ENCODE peak calls at places on chromosomes 11 and 22, in nine cellular contexts. One of them, this sample, is unnamed.

GRCh38 chr11:28835790-28836189 is 727.6 kb downstream of the METTL15 start:
- DNase-seq in midbrain: no peak
- DNase-seq in effector CD8-positive, alpha-beta T cell: no peak
- DNase-seq in dorsolateral prefrontal cortex: no peak
- DNase-seq in activated CD8-positive, alpha-beta T cell treated with anti-CD3 and anti-CD28 coated beads, Interleukin-2, amount 10 ng/mL, durations not matched to agents 7 days and 5 days: no peak
- DNase-seq in HCEC 1CT: peak
- DNase-seq in Daoy: peak
- DNase-seq in GM19239: no peak
- DNase-seq in Caki2: peak
- DNase-seq in this sample: no peak

GRCh38 chr11:112693781-112694180 is 267.4 kb upstream of the NCAM1 start:
- DNase-seq in midbrain: no peak
- DNase-seq in effector CD8-positive, alpha-beta T cell: no peak
- DNase-seq in dorsolateral prefrontal cortex: no peak
- DNase-seq in activated CD8-positive, alpha-beta T cell treated with anti-CD3 and anti-CD28 coated beads, Interleukin-2, amount 10 ng/mL, durations not matched to agents 7 days and 5 days: no peak
- DNase-seq in HCEC 1CT: no peak
- DNase-seq in Daoy: no peak
- DNase-seq in GM19239: no peak
- DNase-seq in Caki2: no peak
- DNase-seq in this sample: no peak

GRCh38 chr22:46649176-46650077 is 29.2 kb downstream of the GRAMD4 start:
- DNase-seq in midbrain: no peak
- DNase-seq in effector CD8-positive, alpha-beta T cell: no peak
- DNase-seq in dorsolateral prefrontal cortex: no peak
- DNase-seq in activated CD8-positive, alpha-beta T cell treated with anti-CD3 and anti-CD28 coated beads, Interleukin-2, amount 10 ng/mL, durations not matched to agents 7 days and 5 days: no peak
- DNase-seq in HCEC 1CT: no peak
- DNase-seq in Daoy: no peak
- DNase-seq in GM19239: no peak
- DNase-seq in Caki2: no peak
- DNase-seq in this sample: peak

GRCh38 chr11:58433638-58434203 is 5.8 kb upstream of the OR5B2 start:
- DNase-seq in midbrain: no peak
- DNase-seq in effector CD8-positive, alpha-beta T cell: no peak
- DNase-seq in dorsolateral prefrontal cortex: no peak
- DNase-seq in activated CD8-positive, alpha-beta T cell treated with anti-CD3 and anti-CD28 coated beads, Interleukin-2, amount 10 ng/mL, durations not matched to agents 7 days and 5 days: no peak
- DNase-seq in HCEC 1CT: no peak
- DNase-seq in Daoy: no peak
- DNase-seq in GM19239: no peak
- DNase-seq in Caki2: no peak
- DNase-seq in this sample: no peak

GRCh38 chr11:84407091-84407490 is 1120.9 kb upstream of the CCDC90B start:
- DNase-seq in midbrain: no peak
- DNase-seq in effector CD8-positive, alpha-beta T cell: no peak
- DNase-seq in dorsolateral prefrontal cortex: peak
- DNase-seq in activated CD8-positive, alpha-beta T cell treated with anti-CD3 and anti-CD28 coated beads, Interleukin-2, amount 10 ng/mL, durations not matched to agents 7 days and 5 days: no peak
- DNase-seq in HCEC 1CT: no peak
- DNase-seq in Daoy: no peak
- DNase-seq in GM19239: no peak
- DNase-seq in Caki2: no peak
- DNase-seq in this sample: no peak

GRCh38 chr22:30294066-30294465 is 4.8 kb upstream of the CASTOR1 start:
- DNase-seq in midbrain: no peak
- DNase-seq in effector CD8-positive, alpha-beta T cell: no peak
- DNase-seq in dorsolateral prefrontal cortex: no peak
- DNase-seq in activated CD8-positive, alpha-beta T cell treated with anti-CD3 and anti-CD28 coated beads, Interleukin-2, amount 10 ng/mL, durations not matched to agents 7 days and 5 days: no peak
- DNase-seq in HCEC 1CT: no peak
- DNase-seq in Daoy: no peak
- DNase-seq in GM19239: no peak
- DNase-seq in Caki2: no peak
- DNase-seq in this sample: no peak

GRCh38 chr22:47201186-47201995 is 438.9 kb downstream of the TBC1D22A start:
- DNase-seq in midbrain: no peak
- DNase-seq in effector CD8-positive, alpha-beta T cell: no peak
- DNase-seq in dorsolateral prefrontal cortex: no peak
- DNase-seq in activated CD8-positive, alpha-beta T cell treated with anti-CD3 and anti-CD28 coated beads, Interleukin-2, amount 10 ng/mL, durations not matched to agents 7 days and 5 days: no peak
- DNase-seq in HCEC 1CT: no peak
- DNase-seq in Daoy: no peak
- DNase-seq in GM19239: no peak
- DNase-seq in Caki2: no peak
- DNase-seq in this sample: no peak

GRCh38 chr11:100630898-100631297 is 56.2 kb upstream of the ARHGAP42 start:
- DNase-seq in midbrain: no peak
- DNase-seq in effector CD8-positive, alpha-beta T cell: no peak
- DNase-seq in dorsolateral prefrontal cortex: no peak
- DNase-seq in activated CD8-positive, alpha-beta T cell treated with anti-CD3 and anti-CD28 coated beads, Interleukin-2, amount 10 ng/mL, durations not matched to agents 7 days and 5 days: no peak
- DNase-seq in HCEC 1CT: no peak
- DNase-seq in Daoy: peak
- DNase-seq in GM19239: no peak
- DNase-seq in Caki2: no peak
- DNase-seq in this sample: no peak

GRCh38 chr11:78784321-78785061 is 209.8 kb upstream of the NARS2 start:
- DNase-seq in midbrain: no peak
- DNase-seq in effector CD8-positive, alpha-beta T cell: no peak
- DNase-seq in dorsolateral prefrontal cortex: no peak
- DNase-seq in activated CD8-positive, alpha-beta T cell treated with anti-CD3 and anti-CD28 coated beads, Interleukin-2, amount 10 ng/mL, durations not matched to agents 7 days and 5 days: no peak
- DNase-seq in HCEC 1CT: peak
- DNase-seq in Daoy: peak
- DNase-seq in GM19239: no peak
- DNase-seq in Caki2: no peak
- DNase-seq in this sample: no peak

GRCh38 chr22:22093743-22094142 is 111.2 kb upstream of the TOP3B start:
- DNase-seq in midbrain: no peak
- DNase-seq in effector CD8-positive, alpha-beta T cell: no peak
- DNase-seq in dorsolateral prefrontal cortex: no peak
- DNase-seq in activated CD8-positive, alpha-beta T cell treated with anti-CD3 and anti-CD28 coated beads, Interleukin-2, amount 10 ng/mL, durations not matched to agents 7 days and 5 days: no peak
- DNase-seq in HCEC 1CT: no peak
- DNase-seq in Daoy: no peak
- DNase-seq in GM19239: no peak
- DNase-seq in Caki2: no peak
- DNase-seq in this sample: no peak

GRCh38 chr11:73296501-73297230 is 11.4 kb upstream of the ARHGEF17 start:
- DNase-seq in midbrain: no peak
- DNase-seq in effector CD8-positive, alpha-beta T cell: no peak
- DNase-seq in dorsolateral prefrontal cortex: no peak
- DNase-seq in activated CD8-positive, alpha-beta T cell treated with anti-CD3 and anti-CD28 coated beads, Interleukin-2, amount 10 ng/mL, durations not matched to agents 7 days and 5 days: no peak
- DNase-seq in HCEC 1CT: no peak
- DNase-seq in Daoy: no peak
- DNase-seq in GM19239: no peak
- DNase-seq in Caki2: no peak
- DNase-seq in this sample: no peak

GRCh38 chr11:125489166-125489565 is 6.9 kb downstream of the FEZ1 start:
- DNase-seq in midbrain: no peak
- DNase-seq in effector CD8-positive, alpha-beta T cell: no peak
- DNase-seq in dorsolateral prefrontal cortex: no peak
- DNase-seq in activated CD8-positive, alpha-beta T cell treated with anti-CD3 and anti-CD28 coated beads, Interleukin-2, amount 10 ng/mL, durations not matched to agents 7 days and 5 days: no peak
- DNase-seq in HCEC 1CT: no peak
- DNase-seq in Daoy: no peak
- DNase-seq in GM19239: no peak
- DNase-seq in Caki2: no peak
- DNase-seq in this sample: no peak

GRCh38 chr11:129148487-129148886 is 43.6 kb downstream of the ARHGAP32 start:
- DNase-seq in midbrain: no peak
- DNase-seq in effector CD8-positive, alpha-beta T cell: no peak
- DNase-seq in dorsolateral prefrontal cortex: no peak
- DNase-seq in activated CD8-positive, alpha-beta T cell treated with anti-CD3 and anti-CD28 coated beads, Interleukin-2, amount 10 ng/mL, durations not matched to agents 7 days and 5 days: no peak
- DNase-seq in HCEC 1CT: no peak
- DNase-seq in Daoy: no peak
- DNase-seq in GM19239: no peak
- DNase-seq in Caki2: no peak
- DNase-seq in this sample: no peak

GRCh38 chr11:61065955-61066638 is 36.2 kb upstream of the CD5 start:
- DNase-seq in midbrain: no peak
- DNase-seq in effector CD8-positive, alpha-beta T cell: no peak
- DNase-seq in dorsolateral prefrontal cortex: no peak
- DNase-seq in activated CD8-positive, alpha-beta T cell treated with anti-CD3 and anti-CD28 coated beads, Interleukin-2, amount 10 ng/mL, durations not matched to agents 7 days and 5 days: peak
- DNase-seq in HCEC 1CT: no peak
- DNase-seq in Daoy: no peak
- DNase-seq in GM19239: no peak
- DNase-seq in Caki2: no peak
- DNase-seq in this sample: no peak

GRCh38 chr11:13983081-13983751 is 20.7 kb downstream of the SPON1 start:
- DNase-seq in midbrain: no peak
- DNase-seq in effector CD8-positive, alpha-beta T cell: no peak
- DNase-seq in dorsolateral prefrontal cortex: no peak
- DNase-seq in activated CD8-positive, alpha-beta T cell treated with anti-CD3 and anti-CD28 coated beads, Interleukin-2, amount 10 ng/mL, durations not matched to agents 7 days and 5 days: no peak
- DNase-seq in HCEC 1CT: peak
- DNase-seq in Daoy: no peak
- DNase-seq in GM19239: no peak
- DNase-seq in Caki2: no peak
- DNase-seq in this sample: no peak

GRCh38 chr11:126104420-126104819 is 41.8 kb upstream of the CDON start:
- DNase-seq in midbrain: no peak
- DNase-seq in effector CD8-positive, alpha-beta T cell: no peak
- DNase-seq in dorsolateral prefrontal cortex: no peak
- DNase-seq in activated CD8-positive, alpha-beta T cell treated with anti-CD3 and anti-CD28 coated beads, Interleukin-2, amount 10 ng/mL, durations not matched to agents 7 days and 5 days: no peak
- DNase-seq in HCEC 1CT: no peak
- DNase-seq in Daoy: no peak
- DNase-seq in GM19239: no peak
- DNase-seq in Caki2: no peak
- DNase-seq in this sample: no peak

GRCh38 chr22:30922151-30922611 is 46.4 kb downstream of the MORC2 start:
- DNase-seq in midbrain: peak
- DNase-seq in effector CD8-positive, alpha-beta T cell: peak
- DNase-seq in dorsolateral prefrontal cortex: peak
- DNase-seq in activated CD8-positive, alpha-beta T cell treated with anti-CD3 and anti-CD28 coated beads, Interleukin-2, amount 10 ng/mL, durations not matched to agents 7 days and 5 days: peak
- DNase-seq in HCEC 1CT: no peak
- DNase-seq in Daoy: peak
- DNase-seq in GM19239: peak
- DNase-seq in Caki2: peak
- DNase-seq in this sample: no peak

GRCh38 chr11:32333335-32333991 is 101.9 kb downstream of the WT1 start:
- DNase-seq in midbrain: peak
- DNase-seq in effector CD8-positive, alpha-beta T cell: no peak
- DNase-seq in dorsolateral prefrontal cortex: peak
- DNase-seq in activated CD8-positive, alpha-beta T cell treated with anti-CD3 and anti-CD28 coated beads, Interleukin-2, amount 10 ng/mL, durations not matched to agents 7 days and 5 days: peak
- DNase-seq in HCEC 1CT: no peak
- DNase-seq in Daoy: peak
- DNase-seq in GM19239: peak
- DNase-seq in Caki2: no peak
- DNase-seq in this sample: no peak

GRCh38 chr11:111691176-111691575 is 75.0 kb downstream of the PPP2R1B start:
- DNase-seq in midbrain: no peak
- DNase-seq in effector CD8-positive, alpha-beta T cell: no peak
- DNase-seq in dorsolateral prefrontal cortex: no peak
- DNase-seq in activated CD8-positive, alpha-beta T cell treated with anti-CD3 and anti-CD28 coated beads, Interleukin-2, amount 10 ng/mL, durations not matched to agents 7 days and 5 days: no peak
- DNase-seq in HCEC 1CT: no peak
- DNase-seq in Daoy: no peak
- DNase-seq in GM19239: no peak
- DNase-seq in Caki2: no peak
- DNase-seq in this sample: no peak

GRCh38 chr11:117385906-117386305 is 58.3 kb downstream of the CEP164 start:
- DNase-seq in midbrain: no peak
- DNase-seq in effector CD8-positive, alpha-beta T cell: no peak
- DNase-seq in dorsolateral prefrontal cortex: peak
- DNase-seq in activated CD8-positive, alpha-beta T cell treated with anti-CD3 and anti-CD28 coated beads, Interleukin-2, amount 10 ng/mL, durations not matched to agents 7 days and 5 days: no peak
- DNase-seq in HCEC 1CT: no peak
- DNase-seq in Daoy: no peak
- DNase-seq in GM19239: no peak
- DNase-seq in Caki2: no peak
- DNase-seq in this sample: no peak

GRCh38 chr22:22375586-22376351 is 131.2 kb downstream of the VPREB1 start:
- DNase-seq in midbrain: no peak
- DNase-seq in effector CD8-positive, alpha-beta T cell: no peak
- DNase-seq in dorsolateral prefrontal cortex: no peak
- DNase-seq in activated CD8-positive, alpha-beta T cell treated with anti-CD3 and anti-CD28 coated beads, Interleukin-2, amount 10 ng/mL, durations not matched to agents 7 days and 5 days: no peak
- DNase-seq in HCEC 1CT: no peak
- DNase-seq in Daoy: no peak
- DNase-seq in GM19239: no peak
- DNase-seq in Caki2: no peak
- DNase-seq in this sample: no peak

GRCh38 chr11:1100417-1101245 is 26.0 kb downstream of the MUC2 start:
- DNase-seq in midbrain: no peak
- DNase-seq in effector CD8-positive, alpha-beta T cell: no peak
- DNase-seq in dorsolateral prefrontal cortex: no peak
- DNase-seq in activated CD8-positive, alpha-beta T cell treated with anti-CD3 and anti-CD28 coated beads, Interleukin-2, amount 10 ng/mL, durations not matched to agents 7 days and 5 days: no peak
- DNase-seq in HCEC 1CT: no peak
- DNase-seq in Daoy: no peak
- DNase-seq in GM19239: no peak
- DNase-seq in Caki2: no peak
- DNase-seq in this sample: no peak

GRCh38 chr22:45201678-45202332 is 38.1 kb downstream of the NUP50 start:
- DNase-seq in midbrain: no peak
- DNase-seq in effector CD8-positive, alpha-beta T cell: no peak
- DNase-seq in dorsolateral prefrontal cortex: no peak
- DNase-seq in activated CD8-positive, alpha-beta T cell treated with anti-CD3 and anti-CD28 coated beads, Interleukin-2, amount 10 ng/mL, durations not matched to agents 7 days and 5 days: no peak
- DNase-seq in HCEC 1CT: peak
- DNase-seq in Daoy: peak
- DNase-seq in GM19239: no peak
- DNase-seq in Caki2: peak
- DNase-seq in this sample: no peak

GRCh38 chr11:28110108-28110838 is 2.1 kb downstream of the METTL15 start:
- DNase-seq in midbrain: peak
- DNase-seq in effector CD8-positive, alpha-beta T cell: peak
- DNase-seq in dorsolateral prefrontal cortex: peak
- DNase-seq in activated CD8-positive, alpha-beta T cell treated with anti-CD3 and anti-CD28 coated beads, Interleukin-2, amount 10 ng/mL, durations not matched to agents 7 days and 5 days: peak
- DNase-seq in HCEC 1CT: peak
- DNase-seq in Daoy: peak
- DNase-seq in GM19239: peak
- DNase-seq in Caki2: peak
- DNase-seq in this sample: peak

GRCh38 chr11:18987454-18988231 is 48.4 kb upstream of the MRGPRX1 start:
- DNase-seq in midbrain: no peak
- DNase-seq in effector CD8-positive, alpha-beta T cell: no peak
- DNase-seq in dorsolateral prefrontal cortex: no peak
- DNase-seq in activated CD8-positive, alpha-beta T cell treated with anti-CD3 and anti-CD28 coated beads, Interleukin-2, amount 10 ng/mL, durations not matched to agents 7 days and 5 days: no peak
- DNase-seq in HCEC 1CT: peak
- DNase-seq in Daoy: peak
- DNase-seq in GM19239: no peak
- DNase-seq in Caki2: peak
- DNase-seq in this sample: no peak

GRCh38 chr22:42288791-42289190 is 18.3 kb upstream of the TCF20 start:
- DNase-seq in midbrain: no peak
- DNase-seq in effector CD8-positive, alpha-beta T cell: no peak
- DNase-seq in dorsolateral prefrontal cortex: no peak
- DNase-seq in activated CD8-positive, alpha-beta T cell treated with anti-CD3 and anti-CD28 coated beads, Interleukin-2, amount 10 ng/mL, durations not matched to agents 7 days and 5 days: no peak
- DNase-seq in HCEC 1CT: no peak
- DNase-seq in Daoy: no peak
- DNase-seq in GM19239: no peak
- DNase-seq in Caki2: no peak
- DNase-seq in this sample: no peak

GRCh38 chr11:57515332-57516060 is at the start of gene SLC43A1:
- DNase-seq in midbrain: no peak
- DNase-seq in effector CD8-positive, alpha-beta T cell: peak
- DNase-seq in dorsolateral prefrontal cortex: no peak
- DNase-seq in activated CD8-positive, alpha-beta T cell treated with anti-CD3 and anti-CD28 coated beads, Interleukin-2, amount 10 ng/mL, durations not matched to agents 7 days and 5 days: peak
- DNase-seq in HCEC 1CT: peak
- DNase-seq in Daoy: peak
- DNase-seq in GM19239: peak
- DNase-seq in Caki2: peak
- DNase-seq in this sample: no peak

GRCh38 chr11:126328444-126328843 is 24.6 kb downstream of the DCPS start:
- DNase-seq in midbrain: no peak
- DNase-seq in effector CD8-positive, alpha-beta T cell: no peak
- DNase-seq in dorsolateral prefrontal cortex: no peak
- DNase-seq in activated CD8-positive, alpha-beta T cell treated with anti-CD3 and anti-CD28 coated beads, Interleukin-2, amount 10 ng/mL, durations not matched to agents 7 days and 5 days: no peak
- DNase-seq in HCEC 1CT: no peak
- DNase-seq in Daoy: no peak
- DNase-seq in GM19239: no peak
- DNase-seq in Caki2: no peak
- DNase-seq in this sample: no peak

GRCh38 chr11:66360406-66361073 is 11.0 kb downstream of the SLC29A2 start:
- DNase-seq in midbrain: no peak
- DNase-seq in effector CD8-positive, alpha-beta T cell: no peak
- DNase-seq in dorsolateral prefrontal cortex: no peak
- DNase-seq in activated CD8-positive, alpha-beta T cell treated with anti-CD3 and anti-CD28 coated beads, Interleukin-2, amount 10 ng/mL, durations not matched to agents 7 days and 5 days: no peak
- DNase-seq in HCEC 1CT: no peak
- DNase-seq in Daoy: no peak
- DNase-seq in GM19239: no peak
- DNase-seq in Caki2: no peak
- DNase-seq in this sample: no peak

GRCh38 chr11:68524213-68524612 is 63.7 kb downstream of the PPP6R3 start:
- DNase-seq in midbrain: no peak
- DNase-seq in effector CD8-positive, alpha-beta T cell: no peak
- DNase-seq in dorsolateral prefrontal cortex: no peak
- DNase-seq in activated CD8-positive, alpha-beta T cell treated with anti-CD3 and anti-CD28 coated beads, Interleukin-2, amount 10 ng/mL, durations not matched to agents 7 days and 5 days: no peak
- DNase-seq in HCEC 1CT: no peak
- DNase-seq in Daoy: peak
- DNase-seq in GM19239: no peak
- DNase-seq in Caki2: no peak
- DNase-seq in this sample: no peak

GRCh38 chr22:49785841-49786451 is 41.7 kb downstream of the BRD1 start:
- DNase-seq in midbrain: no peak
- DNase-seq in effector CD8-positive, alpha-beta T cell: no peak
- DNase-seq in dorsolateral prefrontal cortex: no peak
- DNase-seq in activated CD8-positive, alpha-beta T cell treated with anti-CD3 and anti-CD28 coated beads, Interleukin-2, amount 10 ng/mL, durations not matched to agents 7 days and 5 days: no peak
- DNase-seq in HCEC 1CT: no peak
- DNase-seq in Daoy: no peak
- DNase-seq in GM19239: no peak
- DNase-seq in Caki2: no peak
- DNase-seq in this sample: no peak

This sample was measured in NCI-H774.